ENCODE peak calls at places on chromosomes 1 and 21, in eight cellular contexts. M is endothelial cell, V is AG04450, O is neural crest cell, I is progenitor cell of endocrine pancreas, W is GM13976, S is breast epithelium, Z is H1. H is an unnamed sample.

GRCh38 chr1:114756949-114757454 is 782 bp downstream of the CSDE1 start:
- DNase-seq in Z (no peak), I (peak), W (no peak), O (peak), S (no peak), M (peak), V (no peak), H (peak)

GRCh38 chr21:31952828-31953227 is 80.0 kb downstream of the HUNK start:
- DNase-seq in V (no peak), M (no peak), S (no peak), I (no peak), Z (no peak), W (no peak), O (no peak), H (no peak)

GRCh38 chr1:29650041-29650400 is 413.7 kb downstream of the PTPRU start:
- DNase-seq in Z (no peak), I (no peak), O (no peak), S (no peak), V (no peak), M (no peak), W (no peak), H (no peak)

GRCh38 chr21:33402011-33402979 is 918 bp upstream of the IFNGR2 start:
- DNase-seq in S (peak), M (peak), V (no peak), W (peak), Z (peak), I (no peak), O (no peak), H (peak)

GRCh38 chr1:68975534-68975933 is 478.7 kb upstream of the DEPDC1 start:
- DNase-seq in S (no peak), O (no peak), I (no peak), W (no peak), M (no peak), V (no peak), Z (no peak), H (no peak)

GRCh38 chr1:8571200-8571984 is 246.0 kb downstream of the RERE start:
- DNase-seq in V (no peak), M (peak), Z (no peak), O (no peak), I (peak), S (no peak), W (no peak), H (no peak)

GRCh38 chr1:239287296-239287695 is 99.1 kb upstream of the CHRM3 start:
- DNase-seq in V (no peak), Z (no peak), M (no peak), I (no peak), W (no peak), S (no peak), O (no peak), H (no peak)

GRCh38 chr1:93519196-93519825 is 71.4 kb downstream of the FNBP1L start:
- DNase-seq in Z (no peak), V (no peak), M (no peak), W (no peak), I (no peak), O (no peak), S (no peak), H (no peak)

GRCh38 chr1:81596341-81596740 is 204.4 kb upstream of the ADGRL2 start:
- DNase-seq in M (no peak), S (no peak), V (no peak), O (no peak), I (no peak), W (no peak), Z (no peak), H (no peak)

GRCh38 chr1:27584453-27584852 is 19.5 kb downstream of the AHDC1 start:
- DNase-seq in S (no peak), Z (no peak), I (no peak), V (no peak), W (no peak), O (no peak), M (no peak), H (no peak)

GRCh38 chr1:6445062-6445763 is 20.6 kb downstream of the ESPN start:
- DNase-seq in O (no peak), W (no peak), M (peak), Z (no peak), V (no peak), S (no peak), I (peak), H (peak)

GRCh38 chr1:153534933-153535663 is 693 bp downstream of the S100A6 start:
- DNase-seq in O (no peak), M (no peak), I (no peak), V (no peak), W (no peak), Z (no peak), S (peak), H (peak)

GRCh38 chr1:173590557-173590956 is 12.3 kb downstream of the SLC9C2 start:
- DNase-seq in Z (no peak), V (no peak), S (no peak), W (no peak), M (no peak), I (no peak), O (no peak), H (no peak)

GRCh38 chr1:155093938-155094621 is 15.4 kb downstream of the EFNA3 start:
- DNase-seq in S (no peak), M (no peak), V (no peak), W (no peak), Z (peak), I (no peak), O (no peak), H (no peak)

DNA sequence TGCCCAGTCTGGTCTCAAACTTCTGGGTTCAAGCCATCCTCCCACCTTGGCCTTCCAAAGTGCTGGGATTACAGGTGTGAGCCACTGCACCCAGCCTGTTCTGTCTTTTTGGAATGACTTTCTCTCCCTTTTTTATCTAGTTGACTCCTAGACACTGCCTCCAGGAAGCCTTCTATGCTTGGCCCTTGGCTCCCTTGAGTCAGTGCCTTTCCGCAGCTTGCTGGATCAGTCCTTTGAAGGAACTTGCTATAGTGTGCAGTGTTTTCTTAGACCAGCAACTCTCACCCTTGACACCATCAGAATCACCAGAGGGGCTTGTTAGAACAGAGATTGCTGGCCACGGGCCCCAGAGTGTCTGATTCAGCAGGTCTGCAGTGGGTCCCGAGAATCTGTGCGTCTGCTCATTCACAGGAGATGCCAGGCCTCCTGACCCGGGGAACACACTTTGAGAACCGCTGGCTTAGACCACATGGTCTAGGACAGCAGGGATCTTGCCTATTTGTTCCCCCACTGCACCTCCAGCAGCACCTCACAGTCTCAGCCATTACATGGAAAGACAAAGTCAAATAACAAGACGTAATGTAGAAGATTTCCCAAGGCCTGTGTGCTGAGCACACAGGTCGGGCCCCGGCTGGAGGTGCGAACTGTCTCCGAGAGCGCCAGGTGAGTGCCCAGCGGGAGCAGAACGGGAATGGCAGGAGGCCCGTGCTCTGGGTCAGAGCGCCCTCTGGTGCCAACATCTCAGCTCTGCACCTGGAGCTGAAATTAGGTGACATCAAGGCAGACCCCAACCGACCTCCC is 27.4 kb upstream of the CTPS1 start:
- DNase-seq in S (peak), M (peak), I (peak), W (peak), V (no peak), O (peak), Z (peak), H (peak)
- TF ChIP-seq CTCF in S (peak), M (peak), I (peak), W (peak), V (peak), O (peak), Z (peak), H (peak)

GRCh38 chr1:72282690-72283203 is 408 bp upstream of the NEGR1 start:
- DNase-seq in O (peak), V (peak), I (peak), Z (peak), S (peak), M (peak), W (peak), H (peak)
- TF ChIP-seq CTCF in O (peak), V (no peak), I (no peak), Z (no peak), S (no peak), M (no peak), W (no peak), H (no peak)

GRCh38 chr1:236608930-236609726 is 4.8 kb upstream of the HEATR1 start:
- DNase-seq in M (peak), I (peak), W (peak), V (no peak), S (no peak), Z (peak), O (peak), H (peak)
- TF ChIP-seq CTCF in M (peak), I (peak), W (peak), V (peak), S (no peak), Z (peak), O (peak), H (peak)

DNA sequence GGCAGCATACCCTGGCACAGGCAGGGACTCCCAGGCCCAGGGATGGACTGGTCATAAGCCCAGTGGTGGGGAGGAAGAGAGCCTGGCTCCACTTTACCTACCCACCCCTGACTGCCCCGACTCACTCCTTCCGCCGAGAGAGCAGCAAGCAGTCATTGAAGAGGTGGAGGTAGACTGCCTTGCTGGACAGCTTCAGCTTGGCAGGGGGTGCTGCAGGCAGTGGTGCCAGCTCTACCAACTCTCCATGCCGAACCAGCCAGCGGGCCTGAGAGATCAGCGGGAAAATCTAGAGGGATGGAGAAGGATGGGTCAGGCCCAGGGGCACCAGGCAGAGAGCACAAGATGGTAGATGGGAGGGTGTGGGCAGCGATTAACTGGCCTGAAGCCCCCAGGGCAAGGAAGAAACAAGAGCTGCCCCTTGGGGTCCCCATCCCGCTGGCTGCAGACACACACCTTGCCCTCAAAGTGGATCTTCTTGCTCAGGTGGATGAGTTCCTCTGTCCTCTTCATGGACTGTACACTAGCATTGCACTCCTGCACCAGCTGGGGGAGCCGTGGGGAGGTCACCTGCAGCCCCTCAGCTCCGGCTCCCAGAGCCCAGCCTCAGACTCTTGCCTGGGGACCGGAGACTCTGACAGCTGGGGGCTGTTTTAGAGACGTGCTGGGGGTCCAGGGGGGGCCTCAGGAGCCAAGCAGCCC is 7.7 kb downstream of the ARHGEF19 start:
- DNase-seq in M (peak), O (no peak), S (no peak), I (no peak), W (peak), V (no peak), Z (peak), H (no peak)
- TF ChIP-seq CTCF in M (no peak), O (peak), S (no peak), I (peak), W (peak), V (peak), Z (peak), H (no peak)

DNA sequence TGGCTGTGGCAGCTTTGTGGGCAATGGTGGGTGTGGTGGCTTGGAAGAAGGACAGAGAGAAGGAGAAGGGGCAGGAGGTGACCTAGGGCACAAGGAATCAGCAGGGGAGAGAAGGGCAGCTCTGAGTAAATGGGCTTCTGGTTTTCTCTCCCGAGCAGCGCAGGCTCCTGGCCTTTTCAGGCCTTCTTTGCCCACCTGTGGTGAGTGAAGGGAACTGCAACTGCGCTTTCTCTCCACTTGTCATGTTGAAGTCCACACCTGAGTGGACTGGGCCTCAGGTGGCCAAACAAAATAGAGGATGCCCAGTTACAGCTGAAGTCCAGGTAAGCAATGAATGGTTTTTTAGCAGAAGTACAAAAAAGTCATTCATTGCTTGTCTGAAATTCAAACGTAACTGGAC is 29.4 kb upstream of the KCNA10 start:
- DNase-seq in M (peak), O (no peak), W (no peak), S (no peak), Z (peak), V (no peak), I (peak), H (no peak)
- TF ChIP-seq CTCF in M (peak), O (peak), W (peak), S (no peak), Z (peak), V (peak), I (peak), H (no peak)

GRCh38 chr1:205547932-205548827 is 43.7 kb downstream of the CDK18 start:
- DNase-seq in M (no peak), Z (peak), I (no peak), O (no peak), S (peak), V (no peak), W (no peak), H (no peak)
- TF ChIP-seq CTCF in M (no peak), Z (no peak), I (no peak), O (no peak), S (no peak), V (no peak), W (no peak), H (no peak)

GRCh38 chr1:164891615-164892014 is 332.6 kb downstream of the PBX1 start:
- DNase-seq in V (no peak), Z (no peak), W (no peak), O (no peak), M (no peak), I (no peak), S (no peak), H (no peak)
- TF ChIP-seq CTCF in V (no peak), Z (no peak), W (no peak), O (no peak), M (no peak), I (no peak), S (no peak), H (no peak)

GRCh38 chr1:156691216-156691615 is 14.0 kb upstream of the NES start:
- DNase-seq in W (no peak), O (no peak), V (no peak), Z (peak), M (no peak), I (no peak), S (no peak), H (no peak)

GRCh38 chr1:156690673-156691032 is 13.4 kb upstream of the NES start:
- DNase-seq in S (no peak), I (no peak), M (no peak), W (no peak), V (no peak), Z (no peak), O (no peak), H (no peak)

GRCh38 chr1:156692409-156692957 is 12.9 kb downstream of the CRABP2 start:
- DNase-seq in O (no peak), S (peak), M (no peak), W (no peak), V (no peak), Z (peak), I (no peak), H (no peak)

GRCh38 chr1:156692958-156693857 is 12.2 kb downstream of the CRABP2 start:
- DNase-seq in O (peak), Z (peak), W (no peak), I (peak), M (no peak), V (no peak), S (peak), H (peak)

DNA sequence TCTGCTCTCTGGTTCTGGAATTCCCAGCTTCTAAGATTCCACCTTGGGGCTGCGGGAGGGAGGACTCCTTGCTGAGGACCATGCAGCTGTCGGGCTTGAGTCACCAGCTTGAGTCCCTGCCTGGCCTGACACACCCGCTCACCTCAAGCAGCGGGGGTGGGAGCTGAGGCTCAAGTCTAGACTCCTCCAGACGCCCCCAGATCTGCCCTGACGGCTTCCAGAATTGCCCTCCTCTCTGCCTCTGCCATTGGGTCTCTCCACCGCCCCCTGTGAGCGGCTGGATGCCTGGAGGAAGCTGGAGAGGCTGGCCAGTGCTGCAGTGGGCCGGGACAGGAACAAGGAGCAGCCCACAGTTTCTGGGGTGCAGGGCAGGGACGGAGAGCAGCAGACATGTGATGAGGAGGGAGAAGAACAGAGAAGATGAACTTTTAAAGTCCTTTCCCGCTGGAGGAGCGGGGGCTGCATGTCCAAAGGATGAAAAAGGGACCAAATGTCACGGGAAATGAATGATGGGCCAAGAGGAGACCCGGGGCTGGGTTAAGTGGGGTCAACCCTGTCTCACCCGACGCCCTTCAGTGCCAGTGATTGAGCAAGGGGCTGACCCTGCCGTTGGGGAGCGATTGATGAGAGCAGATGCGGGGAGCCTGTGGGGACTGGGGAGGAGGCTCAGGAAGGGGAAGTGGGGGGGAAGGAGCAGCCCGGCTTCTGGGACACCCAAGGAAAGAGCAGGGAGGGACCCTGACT is 13.5 kb downstream of the CRABP2 start:
- DNase-seq in O (no peak), W (no peak), I (no peak), S (no peak), V (no peak), M (peak), Z (peak), H (no peak)
- TF ChIP-seq CTCF in O (no peak), W (no peak), I (peak), S (no peak), V (peak), M (no peak), Z (no peak), H (no peak)

GRCh38 chr1:232641507-232641906 is 11.6 kb upstream of the SIPA1L2 start:
- DNase-seq in M (no peak), O (no peak), I (no peak), Z (no peak), V (no peak), S (no peak), W (no peak), H (no peak)

GRCh38 chr1:232644209-232644608 is 14.3 kb upstream of the SIPA1L2 start:
- DNase-seq in I (no peak), O (no peak), W (no peak), S (no peak), Z (no peak), M (no peak), V (no peak), H (no peak)

GRCh38 chr1:232648316-232648715 is 18.4 kb upstream of the SIPA1L2 start:
- DNase-seq in S (no peak), V (no peak), I (no peak), M (no peak), W (no peak), O (no peak), Z (no peak), H (no peak)

DNA sequence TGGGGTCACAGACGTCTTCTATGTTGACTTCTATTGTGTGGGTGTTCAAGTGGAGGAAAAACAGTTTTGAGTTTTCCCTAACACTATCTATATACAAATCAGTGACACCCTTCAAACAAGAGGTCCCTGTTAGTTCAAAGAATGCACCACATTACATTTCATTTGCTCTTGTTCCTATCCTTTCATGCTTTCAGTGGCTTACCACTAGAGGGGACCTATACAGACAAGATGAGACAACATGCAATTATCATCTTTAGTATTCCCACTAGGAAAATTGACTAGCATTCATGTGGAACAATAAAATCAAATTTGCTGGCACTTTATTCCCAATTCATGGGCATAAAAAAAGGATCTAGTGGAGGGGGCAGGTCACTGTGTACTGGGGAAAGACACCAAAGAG is 13.3 kb upstream of the SIPA1L2 start:
- DNase-seq in I (no peak), V (no peak), M (no peak), O (no peak), S (no peak), W (no peak), Z (no peak), H (no peak)
- TF ChIP-seq CTCF in I (no peak), V (peak), M (no peak), O (no peak), S (no peak), W (no peak), Z (no peak), H (no peak)

GRCh38 chr21:43979654-43980053 is 32.5 kb upstream of the TRAPPC10 start:
- DNase-seq in Z (no peak), O (no peak), M (no peak), W (no peak), I (no peak), S (no peak), V (no peak), H (no peak)
- TF ChIP-seq CTCF in Z (peak), O (no peak), M (no peak), W (no peak), I (no peak), S (no peak), V (no peak), H (no peak)

H was measured in lung.